ENCODE peak calls at places on chromosome 7, in eight cellular contexts. J is neuronal stem cell, R is mesendoderm, D is IMR-90, Q is H9, W is mesenchymal stem cell, H is HepG2, N is GM12878. U is an unnamed sample.

GRCh38 chr7:33909755-33910154 is 4.4 kb downstream of the BMPER start:
- DNase-seq in J (no peak), R (no peak), D (no peak), Q (no peak), W (no peak), H (no peak), N (no peak), U (no peak)

GRCh38 chr7:1397491-1398327 is 61.6 kb downstream of the MICALL2 start:
- DNase-seq in J (no peak), R (no peak), D (peak), Q (no peak), W (peak), H (no peak), N (no peak), U (no peak)

GRCh38 chr7:24917510-24918239 is 62.3 kb downstream of the OSBPL3 start:
- DNase-seq in J (no peak), R (no peak), D (peak), Q (no peak), W (peak), H (no peak), N (no peak), U (no peak)

GRCh38 chr7:54189330-54189729 is 352.8 kb upstream of the VSTM2A start:
- DNase-seq in J (no peak), R (peak), D (no peak), Q (peak), W (no peak), H (no peak), N (no peak), U (no peak)

GRCh38 chr7:103499976-103500375 is 54.0 kb upstream of the SLC26A5 start:
- DNase-seq in J (no peak), R (no peak), D (peak), Q (no peak), W (no peak), H (no peak), N (no peak), U (no peak)

GRCh38 chr7:29482056-29482455 is 81.6 kb upstream of the PRR15 start:
- DNase-seq in J (no peak), R (no peak), D (no peak), Q (no peak), W (no peak), H (no peak), N (no peak), U (no peak)

GRCh38 chr7:110804501-110804900 is 286.4 kb upstream of the LRRN3 start:
- DNase-seq in J (no peak), R (peak), D (no peak), Q (peak), W (no peak), H (no peak), N (no peak), U (peak)

GRCh38 chr7:140231779-140232491 is 55.2 kb upstream of the KDM7A start:
- DNase-seq in J (no peak), R (no peak), D (no peak), Q (no peak), W (no peak), H (no peak), N (no peak), U (no peak)

GRCh38 chr7:139737221-139738100 is 40.3 kb downstream of the HIPK2 start:
- DNase-seq in J (no peak), R (no peak), D (peak), Q (no peak), W (peak), H (no peak), N (no peak), U (no peak)

GRCh38 chr7:138569418-138569817 is 109.4 kb downstream of the TRIM24 start:
- DNase-seq in J (no peak), R (no peak), D (no peak), Q (no peak), W (no peak), H (no peak), N (no peak), U (no peak)

GRCh38 chr7:51325231-51325630 is 8.6 kb upstream of the COBL start:
- DNase-seq in J (no peak), R (no peak), D (no peak), Q (peak), W (no peak), H (no peak), N (no peak), U (no peak)

GRCh38 chr7:69670701-69671100 is 72.4 kb downstream of the AUTS2 start:
- DNase-seq in J (no peak), R (no peak), D (no peak), Q (no peak), W (no peak), H (no peak), N (no peak), U (no peak)

GRCh38 chr7:37108615-37109014 is 340.0 kb downstream of the ELMO1 start:
- DNase-seq in J (no peak), R (no peak), D (no peak), Q (no peak), W (no peak), H (no peak), N (no peak), U (no peak)

GRCh38 chr7:92851732-92852131 is 15.4 kb upstream of the CDK6 start:
- DNase-seq in J (no peak), R (no peak), D (peak), Q (no peak), W (no peak), H (no peak), N (no peak), U (no peak)
- H3K9ac ChIP-seq in J (no peak), R (no peak), D (no peak), Q (no peak), W (no peak), H (no peak), N (no peak), U (no peak)

GRCh38 chr7:39085590-39086049 is 107.9 kb downstream of the POU6F2 start:
- DNase-seq in J (peak), R (peak), D (no peak), Q (peak), W (peak), H (no peak), N (no peak), U (peak)
- H3K4me2 ChIP-seq in J (peak), R (peak), D (peak), Q (peak), W (peak), H (no peak), N (no peak), U (peak)

GRCh38 chr7:129405527-129405926 is 28.7 kb upstream of the STRIP2 start:
- DNase-seq in J (no peak), R (no peak), D (no peak), Q (no peak), W (no peak), H (no peak), N (peak), U (no peak)

GRCh38 chr7:129401968-129402860 is 32.0 kb upstream of the STRIP2 start:
- DNase-seq in J (no peak), R (peak), D (no peak), Q (no peak), W (peak), H (no peak), N (peak), U (no peak)

DNA sequence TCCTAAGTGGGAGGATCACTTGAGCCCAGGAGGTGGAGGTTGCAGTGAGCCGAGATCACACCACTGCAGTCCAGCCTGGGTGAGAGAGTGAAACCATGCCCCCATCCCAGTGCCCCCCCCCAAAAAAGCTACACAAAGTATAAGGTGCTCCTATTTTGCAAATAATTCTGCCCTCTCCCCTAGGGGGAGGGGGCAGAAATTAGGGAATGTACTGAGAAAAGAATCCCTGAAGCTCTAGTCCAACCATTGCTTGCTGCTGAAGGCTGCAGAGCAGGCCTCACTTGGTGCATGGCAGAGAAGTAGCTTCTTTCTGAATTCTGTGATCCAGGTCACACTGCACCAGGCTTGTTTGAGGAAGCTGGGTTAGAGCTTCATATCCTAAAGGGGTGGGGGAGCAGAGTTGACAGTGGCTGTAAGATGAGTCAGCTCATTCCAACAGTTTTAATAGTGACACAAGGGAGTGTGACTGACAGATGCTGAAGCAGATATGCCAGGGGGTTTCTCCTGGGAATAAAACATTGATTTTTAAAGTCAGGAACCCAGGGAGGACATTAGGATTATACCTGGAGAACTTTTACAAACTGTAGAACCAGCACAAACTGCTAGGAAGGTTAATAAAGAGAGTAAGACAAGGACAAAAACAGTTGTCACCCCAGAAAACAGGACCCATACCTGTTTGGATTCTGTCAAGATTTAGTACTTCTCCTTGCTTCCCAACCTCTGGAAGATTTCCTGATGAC is 32.8 kb upstream of the STRIP2 start:
- DNase-seq in J (no peak), R (peak), D (no peak), Q (no peak), W (peak), H (peak), N (no peak), U (no peak)
- H3K9ac ChIP-seq in J (no peak), R (no peak), D (no peak), Q (no peak), W (no peak), H (no peak), N (no peak), U (no peak)

GRCh38 chr7:101134399-101134980 is 7.6 kb downstream of the SERPINE1 start:
- DNase-seq in J (no peak), R (no peak), D (no peak), Q (no peak), W (peak), H (no peak), N (no peak), U (peak)
- H3K4me2 ChIP-seq in J (peak), R (no peak), D (no peak), Q (no peak), W (no peak), H (no peak), N (no peak), U (peak)

GRCh38 chr7:22724861-22725260 is 2.1 kb upstream of the IL6 start:
- DNase-seq in J (no peak), R (no peak), D (no peak), Q (no peak), W (no peak), H (no peak), N (no peak), U (no peak)

GRCh38 chr7:22726849-22727792 is at the start of gene IL6:
- DNase-seq in J (no peak), R (peak), D (peak), Q (peak), W (peak), H (peak), N (no peak), U (peak)

GRCh38 chr7:22725585-22725984 is 1.4 kb upstream of the IL6 start:
- DNase-seq in J (no peak), R (peak), D (peak), Q (no peak), W (peak), H (peak), N (no peak), U (peak)

GRCh38 chr7:22728416-22729029 is 1.5 kb downstream of the IL6 start:
- DNase-seq in J (no peak), R (peak), D (peak), Q (no peak), W (peak), H (peak), N (no peak), U (peak)

GRCh38 chr7:22726345-22726848 is 603 bp upstream of the IL6 start:
- DNase-seq in J (peak), R (peak), D (peak), Q (peak), W (peak), H (peak), N (no peak), U (peak)
- H3K9ac ChIP-seq in J (no peak), R (peak), D (peak), Q (no peak), W (peak), H (no peak), N (no peak), U (no peak)

GRCh38 chr7:31904006-31904405 is 166.2 kb downstream of the PDE1C start:
- DNase-seq in J (no peak), R (no peak), D (no peak), Q (no peak), W (no peak), H (no peak), N (no peak), U (no peak)

GRCh38 chr7:31896929-31897328 is 173.3 kb downstream of the PDE1C start:
- DNase-seq in J (no peak), R (no peak), D (peak), Q (no peak), W (peak), H (no peak), N (no peak), U (no peak)

GRCh38 chr7:31899356-31899927 is 170.8 kb downstream of the PDE1C start:
- DNase-seq in J (no peak), R (peak), D (no peak), Q (no peak), W (no peak), H (peak), N (no peak), U (no peak)
- H3K4me2 ChIP-seq in J (no peak), R (no peak), D (no peak), Q (no peak), W (no peak), H (peak), N (no peak), U (no peak)

GRCh38 chr7:155738652-155739537 is 73.4 kb downstream of the SHH start:
- DNase-seq in J (peak), R (peak), D (peak), Q (peak), W (peak), H (peak), N (peak), U (peak)

GRCh38 chr7:155735442-155736118 is 76.7 kb downstream of the SHH start:
- DNase-seq in J (no peak), R (no peak), D (no peak), Q (no peak), W (no peak), H (no peak), N (no peak), U (no peak)

GRCh38 chr7:155737590-155737989 is 74.7 kb downstream of the SHH start:
- DNase-seq in J (no peak), R (no peak), D (no peak), Q (no peak), W (no peak), H (no peak), N (no peak), U (no peak)

GRCh38 chr7:155739538-155740140 is 72.6 kb downstream of the SHH start:
- DNase-seq in J (no peak), R (no peak), D (no peak), Q (no peak), W (no peak), H (no peak), N (no peak), U (no peak)

GRCh38 chr7:155738104-155738503 is 74.2 kb downstream of the SHH start:
- DNase-seq in J (no peak), R (no peak), D (no peak), Q (no peak), W (no peak), H (no peak), N (no peak), U (no peak)
- H3K9ac ChIP-seq in J (no peak), R (no peak), D (no peak), Q (no peak), W (no peak), H (no peak), N (no peak), U (no peak)

DNA sequence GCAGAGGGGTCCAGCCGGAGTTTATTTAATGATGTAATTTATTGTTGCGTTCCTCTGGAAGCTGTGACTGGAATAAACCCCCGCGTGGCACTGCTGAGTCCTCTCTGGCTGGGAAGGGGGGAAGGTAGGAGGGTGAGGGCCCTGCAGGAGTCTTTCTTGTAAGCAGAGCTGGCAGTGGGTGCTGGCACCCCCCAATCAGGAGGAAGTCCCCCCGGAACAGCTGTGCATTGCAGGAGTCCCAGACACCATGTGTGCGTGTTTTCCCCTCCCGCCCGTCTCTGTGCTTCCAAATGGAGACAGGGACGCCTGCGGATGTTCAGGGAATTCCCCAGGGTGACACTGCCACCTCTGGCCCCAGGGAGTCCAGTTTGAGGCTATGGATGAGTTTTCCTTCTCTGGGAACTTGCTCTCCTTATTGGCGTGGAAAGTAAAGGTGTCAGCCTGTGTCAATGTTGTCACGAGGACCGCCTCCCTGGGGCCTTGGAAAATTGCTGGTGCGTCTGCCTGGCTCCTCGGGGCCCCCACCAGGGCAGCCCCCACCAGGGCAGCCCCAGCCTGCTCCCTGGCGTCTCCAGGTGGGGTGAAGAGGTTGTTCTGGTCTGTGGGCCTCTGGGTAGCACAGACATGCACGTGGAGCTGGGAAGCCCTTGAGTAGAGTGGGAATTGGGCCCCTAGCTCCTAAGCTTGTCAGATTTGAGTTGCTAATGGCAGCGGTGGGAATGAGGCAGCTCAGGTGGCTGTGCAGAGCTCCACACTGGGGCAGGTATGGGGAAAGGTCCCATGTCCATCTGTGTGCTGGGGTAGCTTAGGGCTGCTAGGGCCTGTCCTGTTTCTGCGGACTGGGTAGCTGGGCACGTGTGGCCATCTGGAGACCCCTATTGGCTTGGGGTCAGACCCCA is 2.7 kb downstream of the FZD9 start:
- DNase-seq in J (no peak), R (no peak), D (no peak), Q (no peak), W (peak), H (peak), N (no peak), U (no peak)
- H3K4me2 ChIP-seq in J (no peak), R (no peak), D (no peak), Q (no peak), W (peak), H (peak), N (no peak), U (no peak)

GRCh38 chr7:105177026-105177425 is 163.0 kb downstream of the KMT2E start:
- DNase-seq in J (no peak), R (no peak), D (no peak), Q (no peak), W (no peak), H (no peak), N (no peak), U (no peak)

GRCh38 chr7:105185290-105186010 is 171.4 kb downstream of the KMT2E start:
- DNase-seq in J (no peak), R (no peak), D (no peak), Q (no peak), W (no peak), H (no peak), N (no peak), U (no peak)

GRCh38 chr7:105178177-105178576 is 164.2 kb downstream of the KMT2E start:
- DNase-seq in J (no peak), R (no peak), D (no peak), Q (no peak), W (no peak), H (no peak), N (no peak), U (no peak)

GRCh38 chr7:105178928-105179541 is 165.0 kb downstream of the KMT2E start:
- DNase-seq in J (no peak), R (no peak), D (no peak), Q (no peak), W (no peak), H (peak), N (no peak), U (no peak)

GRCh38 chr7:105180002-105180401 is 166.0 kb downstream of the KMT2E start:
- DNase-seq in J (no peak), R (no peak), D (no peak), Q (no peak), W (no peak), H (no peak), N (no peak), U (no peak)
- H3K9ac ChIP-seq in J (no peak), R (no peak), D (no peak), Q (no peak), W (no peak), H (no peak), N (no peak), U (no peak)